ENCODE peak calls at places on chromosomes 1 and 21, in nine cellular contexts. C is DND-41, A is pancreas, Z is testis, P is GM23338, O is mucosa of descending colon, Q is RWPE2, I is sigmoid colon, H is mammary epithelial cell. U is an unnamed sample. For H3K36me3, the result is how much of the 10 kb centered on the place peaks cover.

GRCh38 chr1:87437663-87438295 is 109.1 kb downstream of the LMO4 start:
- DNase-seq in C (no peak), A (no peak), Z (no peak), P (peak), O (no peak), Q (no peak), I (no peak), H (no peak), U (no peak)

GRCh38 chr21:24045775-24046215 is 1561.5 kb downstream of the MRPL39 start:
- DNase-seq in C (peak), A (peak), Z (peak), P (peak), O (peak), Q (peak), I (peak), H (no peak), U (no peak)

GRCh38 chr1:109769335-109770078 is 5.8 kb upstream of the EPS8L3 start:
- DNase-seq in C (no peak), A (no peak), Z (no peak), P (no peak), O (peak), Q (peak), I (peak), H (peak), U (no peak)

GRCh38 chr1:219882116-219882515 is 46.2 kb downstream of the SLC30A10 start:
- DNase-seq in C (no peak), A (no peak), Z (no peak), P (no peak), O (no peak), Q (no peak), I (no peak), H (no peak), U (no peak)

GRCh38 chr1:11701551-11701961 is 10.0 kb downstream of the DRAXIN start:
- DNase-seq in C (no peak), A (no peak), Z (peak), P (no peak), O (no peak), Q (no peak), I (no peak), H (no peak), U (no peak)

GRCh38 chr21:35394634-35395369 is 345.7 kb upstream of the RUNX1 start:
- DNase-seq in C (no peak), A (no peak), Z (no peak), P (no peak), O (no peak), Q (no peak), I (no peak), H (peak), U (no peak)

GRCh38 chr21:34215911-34216310 is 142.5 kb downstream of the MRPS6 start:
- DNase-seq in C (no peak), A (no peak), Z (no peak), P (no peak), O (no peak), Q (no peak), I (no peak), H (no peak), U (no peak)

GRCh38 chr1:113786055-113786454 is 26.2 kb downstream of the RSBN1 start:
- DNase-seq in C (no peak), A (no peak), Z (no peak), P (peak), O (no peak), Q (no peak), I (no peak), H (peak), U (no peak)

GRCh38 chr1:218763538-218763937 is 410.1 kb upstream of the LYPLAL1 start:
- DNase-seq in C (no peak), A (no peak), Z (no peak), P (no peak), O (no peak), Q (no peak), I (no peak), H (no peak), U (no peak)

GRCh38 chr1:46166521-46167462 is 8.1 kb upstream of the TSPAN1 start:
- DNase-seq in C (no peak), A (no peak), Z (peak), P (peak), O (peak), Q (no peak), I (peak), H (no peak), U (peak)

GRCh38 chr1:180930687-180931086 is 18.0 kb downstream of the KIAA1614 start:
- DNase-seq in C (no peak), A (no peak), Z (no peak), P (no peak), O (no peak), Q (no peak), I (no peak), H (no peak), U (no peak)

GRCh38 chr1:108897865-108898720 is 21.3 kb downstream of the GPSM2 start:
- DNase-seq in C (peak), A (no peak), Z (peak), P (peak), O (peak), Q (no peak), I (no peak), H (peak), U (peak)

GRCh38 chr1:27152004-27152828 is 2.7 kb downstream of the SLC9A1 start:
- DNase-seq in C (no peak), A (peak), Z (peak), P (no peak), O (no peak), Q (no peak), I (no peak), H (no peak), U (no peak)

GRCh38 chr1:235054961-235055360 is 73.7 kb downstream of the TOMM20 start:
- DNase-seq in C (no peak), A (no peak), Z (no peak), P (no peak), O (no peak), Q (no peak), I (no peak), H (no peak), U (no peak)
- TF ChIP-seq CTCF in C (no peak), A (no peak), Z (no peak), P (no peak), O (no peak), Q (no peak), I (no peak), H (no peak), U (no peak)

GRCh38 chr1:199279872-199280649 is 641.2 kb downstream of the PTPRC start:
- DNase-seq in C (no peak), A (no peak), Z (no peak), P (no peak), O (no peak), Q (no peak), I (no peak), H (peak), U (peak)

GRCh38 chr1:199273837-199274379 is 635.1 kb downstream of the PTPRC start:
- DNase-seq in C (no peak), A (peak), Z (no peak), P (no peak), O (peak), Q (no peak), I (no peak), H (peak), U (peak)

GRCh38 chr1:199283814-199284213 is 645.0 kb downstream of the PTPRC start:
- DNase-seq in C (peak), A (no peak), Z (no peak), P (no peak), O (no peak), Q (no peak), I (no peak), H (no peak), U (no peak)

GRCh38 chr1:199282910-199283309 is 644.1 kb downstream of the PTPRC start:
- DNase-seq in C (peak), A (no peak), Z (no peak), P (no peak), O (no peak), Q (no peak), I (no peak), H (no peak), U (no peak)

DNA sequence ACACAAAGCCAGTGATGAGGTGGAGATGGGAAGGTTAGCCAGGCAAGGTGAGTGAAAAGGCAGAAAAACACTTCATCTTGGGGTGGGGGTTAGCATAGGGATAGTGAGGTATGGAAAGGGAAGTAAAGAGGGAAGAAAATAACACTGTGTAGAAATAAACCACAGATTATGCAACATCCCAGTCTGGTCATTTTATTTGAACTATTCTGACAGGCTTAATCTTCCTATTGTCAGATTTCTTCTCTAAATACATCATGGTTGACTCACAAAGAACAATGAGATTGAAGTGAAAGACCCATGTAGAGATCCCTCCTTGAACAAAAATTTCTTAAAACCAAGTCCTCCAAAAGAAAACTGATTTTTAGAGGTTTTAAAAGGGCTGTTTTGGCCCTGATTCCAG is 640.3 kb downstream of the PTPRC start:
- DNase-seq in C (no peak), A (no peak), Z (no peak), P (no peak), O (no peak), Q (no peak), I (no peak), H (peak), U (no peak)
- H3K4me3 ChIP-seq in C (no peak), A (no peak), Z (no peak), P (no peak), O (no peak), Q (no peak), I (no peak), H (no peak), U (no peak)

GRCh38 chr1:32404956-32405355 is 10.7 kb upstream of the BSDC1 start:
- DNase-seq in C (no peak), A (no peak), Z (no peak), P (no peak), O (no peak), Q (no peak), I (no peak), H (no peak), U (no peak)
- H3K36me3 ChIP-seq in C (under half), A (under half), Z (under half), P (under half), O (under half), Q (under half), I (under half), H (under half), U (under half)

DNA sequence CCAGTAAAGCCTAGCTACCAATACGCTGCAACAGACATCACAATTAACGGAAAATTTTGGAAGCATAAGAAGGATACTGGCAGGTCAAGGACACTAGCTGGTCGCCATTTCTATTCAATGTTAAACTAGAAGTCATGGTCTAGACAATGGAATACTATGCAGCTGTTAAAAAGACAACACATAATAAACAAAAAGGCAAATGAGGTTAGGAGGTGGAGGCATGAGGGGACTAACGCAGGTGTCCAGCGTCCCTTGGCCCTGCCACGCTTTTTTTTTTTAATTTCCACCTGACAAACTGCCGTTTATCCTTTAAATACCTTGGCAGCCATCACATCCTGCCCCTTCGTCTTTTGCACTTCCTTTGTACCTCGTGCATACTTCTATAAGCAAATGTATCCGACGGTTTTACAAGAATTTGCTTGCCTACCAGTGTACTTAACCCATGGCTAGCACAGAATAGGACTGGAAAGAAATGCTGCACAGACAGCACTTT is 698 bp upstream of the SLC22A15 start:
- DNase-seq in C (no peak), A (no peak), Z (no peak), P (no peak), O (no peak), Q (no peak), I (no peak), H (no peak), U (no peak)
- TF ChIP-seq CTCF in C (no peak), A (no peak), Z (peak), P (no peak), O (no peak), Q (no peak), I (no peak), H (no peak), U (no peak)

GRCh38 chr21:45481566-45481965 is 60.7 kb downstream of the SLC19A1 start:
- DNase-seq in C (no peak), A (peak), Z (no peak), P (no peak), O (no peak), Q (no peak), I (no peak), H (no peak), U (no peak)

GRCh38 chr21:45482899-45483821 is 59.1 kb downstream of the SLC19A1 start:
- DNase-seq in C (no peak), A (peak), Z (no peak), P (no peak), O (no peak), Q (no peak), I (no peak), H (no peak), U (no peak)

GRCh38 chr21:45484318-45484717 is 57.9 kb downstream of the SLC19A1 start:
- DNase-seq in C (no peak), A (peak), Z (no peak), P (no peak), O (no peak), Q (no peak), I (no peak), H (no peak), U (no peak)

GRCh38 chr21:45480701-45481500 is 61.3 kb downstream of the SLC19A1 start:
- DNase-seq in C (no peak), A (peak), Z (no peak), P (no peak), O (no peak), Q (no peak), I (no peak), H (no peak), U (no peak)

GRCh38 chr21:45481977-45482898 is 60.0 kb downstream of the SLC19A1 start:
- DNase-seq in C (no peak), A (peak), Z (no peak), P (no peak), O (no peak), Q (no peak), I (no peak), H (no peak), U (no peak)
- H3K4me3 ChIP-seq in C (no peak), A (no peak), Z (no peak), P (no peak), O (no peak), Q (no peak), I (no peak), H (no peak), U (no peak)

GRCh38 chr1:21268281-21269239 is 21.7 kb downstream of the ECE1 start:
- DNase-seq in C (no peak), A (peak), Z (peak), P (no peak), O (peak), Q (no peak), I (no peak), H (no peak), U (no peak)

GRCh38 chr1:21272540-21272939 is 17.7 kb downstream of the ECE1 start:
- DNase-seq in C (no peak), A (no peak), Z (no peak), P (no peak), O (no peak), Q (no peak), I (no peak), H (no peak), U (no peak)

GRCh38 chr1:21269461-21270085 is 20.7 kb downstream of the ECE1 start:
- DNase-seq in C (no peak), A (no peak), Z (peak), P (no peak), O (no peak), Q (no peak), I (no peak), H (no peak), U (no peak)

GRCh38 chr1:21271550-21271949 is 18.7 kb downstream of the ECE1 start:
- DNase-seq in C (no peak), A (no peak), Z (no peak), P (no peak), O (no peak), Q (no peak), I (no peak), H (no peak), U (no peak)

GRCh38 chr1:21270086-21270689 is 20.1 kb downstream of the ECE1 start:
- DNase-seq in C (peak), A (peak), Z (peak), P (peak), O (peak), Q (no peak), I (peak), H (no peak), U (peak)
- H3K36me3 ChIP-seq in C (under half), A (under half), Z (under half), P (under half), O (under half), Q (under half), I (half or more), H (under half), U (under half)

GRCh38 chr1:205066221-205066818 is 17.9 kb downstream of the TMEM81 start:
- DNase-seq in C (no peak), A (no peak), Z (peak), P (no peak), O (peak), Q (no peak), I (peak), H (no peak), U (no peak)
- TF ChIP-seq CTCF in C (no peak), A (no peak), Z (no peak), P (peak), O (no peak), Q (peak), I (no peak), H (no peak), U (no peak)